ENCODE peak calls at places on chromosomes 2 and 18, in six cellular contexts. L is A172, R is dermis blood vessel endothelial cell, K is ELR, B is left ventricle myocardium superior, M is Kasumi-1. Y is an unnamed sample.

GRCh38 chr2:130251520-130251864 is 53.3 kb upstream of the TUBA3E start:
- DNase-seq in K (no peak), M (no peak), B (no peak), R (no peak), L (no peak), Y (no peak)

GRCh38 chr2:55500025-55500424 is 19.5 kb upstream of the CFAP36 start:
- DNase-seq in M (no peak), K (peak), B (no peak), L (peak), R (no peak), Y (peak)

GRCh38 chr18:38445485-38446145 is 880.0 kb upstream of the CELF4 start:
- DNase-seq in K (no peak), L (no peak), M (no peak), B (no peak), R (no peak), Y (no peak)

GRCh38 chr2:27347641-27348040 is 8.9 kb downstream of the GTF3C2 start:
- DNase-seq in M (no peak), R (no peak), L (no peak), K (no peak), B (no peak), Y (no peak)

GRCh38 chr2:208373460-208374089 is 33.0 kb upstream of the PTH2R start:
- DNase-seq in M (peak), R (peak), K (peak), B (no peak), L (peak), Y (peak)

GRCh38 chr2:31945572-31945935 is 65.3 kb downstream of the MEMO1 start:
- DNase-seq in K (no peak), B (no peak), L (no peak), M (no peak), R (no peak), Y (no peak)

GRCh38 chr2:233210843-233211600 is 40.5 kb upstream of the ATG16L1 start:
- DNase-seq in B (peak), L (peak), K (peak), M (no peak), R (peak), Y (peak)

GRCh38 chr2:240565267-240566202 is 2.7 kb upstream of the RNPEPL1 start:
- DNase-seq in B (peak), K (peak), L (peak), R (peak), M (peak), Y (peak)

GRCh38 chr2:240603081-240603835 is 16.7 kb downstream of the CAPN10 start:
- DNase-seq in K (no peak), M (no peak), L (no peak), R (no peak), B (no peak), Y (no peak)

GRCh38 chr2:71453404-71454220 is at the start of gene DYSF:
- DNase-seq in B (peak), L (no peak), K (peak), R (peak), M (no peak), Y (no peak)

GRCh38 chr2:55045685-55046221 is 4.5 kb downstream of the RTN4 start:
- DNase-seq in R (no peak), K (no peak), B (no peak), L (no peak), M (no peak), Y (no peak)

GRCh38 chr2:79235135-79235534 is 75.6 kb upstream of the REG3A start:
- DNase-seq in M (peak), L (no peak), R (no peak), B (no peak), K (peak), Y (no peak)

GRCh38 chr2:159904565-159905281 is 106.7 kb upstream of the CD302 start:
- DNase-seq in K (no peak), L (no peak), B (peak), M (peak), R (peak), Y (no peak)

GRCh38 chr18:62516242-62516641 is 6.6 kb upstream of the ZCCHC2 start:
- DNase-seq in M (no peak), R (no peak), K (no peak), B (no peak), L (no peak), Y (no peak)

GRCh38 chr2:68362069-68362468 is 3.0 kb upstream of the PLEK start:
- DNase-seq in R (peak), L (peak), M (peak), B (peak), K (peak), Y (peak)

GRCh38 chr2:69013123-69013836 is at the start of gene ANTXR1:
- DNase-seq in B (peak), R (peak), K (peak), M (peak), L (peak), Y (peak)

GRCh38 chr2:30368258-30368657 is 78.8 kb upstream of the LCLAT1 start:
- DNase-seq in R (no peak), B (no peak), M (no peak), K (peak), L (peak), Y (peak)

GRCh38 chr18:79657342-79657996 is 22.1 kb upstream of the CTDP1 start:
- DNase-seq in L (no peak), K (no peak), B (no peak), R (no peak), M (no peak), Y (no peak)

GRCh38 chr2:54401592-54401991 is 54.5 kb upstream of the SPTBN1 start:
- DNase-seq in B (no peak), K (no peak), R (no peak), L (no peak), M (no peak), Y (no peak)

GRCh38 chr18:44654555-44654954 is 26.1 kb upstream of the SETBP1 start:
- DNase-seq in M (no peak), K (peak), L (peak), R (no peak), B (no peak), Y (peak)

GRCh38 chr2:20135631-20136050 is 84.2 kb upstream of the LAPTM4A start:
- DNase-seq in B (peak), L (peak), R (peak), M (peak), K (peak), Y (peak)

GRCh38 chr18:59725177-59725576 is 28.0 kb upstream of the CCBE1 start:
- DNase-seq in L (no peak), K (peak), R (no peak), M (no peak), B (no peak), Y (peak)

GRCh38 chr18:74040459-74041332 is 106.9 kb downstream of the FBXO15 start:
- DNase-seq in M (peak), L (no peak), B (peak), R (peak), K (peak), Y (peak)

GRCh38 chr18:48667276-48668254 is 128.7 kb downstream of the CTIF start:
- DNase-seq in K (peak), M (no peak), R (peak), B (no peak), L (peak), Y (peak)

GRCh38 chr2:49367003-49367402 is 212.7 kb upstream of the FSHR start:
- DNase-seq in B (no peak), R (no peak), L (no peak), K (no peak), M (no peak), Y (no peak)

GRCh38 chr2:30756051-30756719 is 51.1 kb downstream of the CAPN13 start:
- DNase-seq in K (peak), L (peak), M (no peak), B (no peak), R (no peak), Y (peak)

GRCh38 chr2:143937563-143938346 is 582.2 kb downstream of the ZEB2 start:
- DNase-seq in M (peak), R (no peak), K (no peak), B (no peak), L (no peak), Y (no peak)

GRCh38 chr2:41955641-41956040 is 92.2 kb upstream of the PKDCC start:
- DNase-seq in R (no peak), L (no peak), B (no peak), K (no peak), M (peak), Y (no peak)

GRCh38 chr2:138071720-138072719 is 107.7 kb downstream of the HNMT start:
- DNase-seq in K (peak), L (peak), M (no peak), B (no peak), R (no peak), Y (no peak)

GRCh38 chr18:75210274-75211001 is at the start of gene TSHZ1:
- DNase-seq in B (no peak), M (peak), K (peak), L (peak), R (peak), Y (peak)

GRCh38 chr2:6186332-6187100 is 494.3 kb downstream of the SOX11 start:
- DNase-seq in M (no peak), R (no peak), K (no peak), B (no peak), L (peak), Y (no peak)